ENCODE peak calls at places on chromosomes 11 and 22, in eight cellular contexts. One of them, this sample, is unnamed. For H3K27me3, the result is how much of the 10 kb centered on the place peaks cover.

GRCh38 chr11:34346551-34346950 is 11.3 kb downstream of the ABTB2 start:
- DNase-seq in kidney epithelial cell: no peak
- DNase-seq in AG04450: no peak
- DNase-seq in heart right ventricle: no peak
- DNase-seq in hepatocyte: no peak
- DNase-seq in HL-60: no peak
- DNase-seq in tibial artery: peak
- DNase-seq in stomach: no peak
- DNase-seq in this sample: no peak

GRCh38 chr22:29300807-29301601 is 5.4 kb upstream of the GAS2L1 start:
- DNase-seq in AG04450: no peak
- DNase-seq in HL-60: no peak
- DNase-seq in hepatocyte: no peak
- DNase-seq in kidney epithelial cell: no peak
- DNase-seq in heart right ventricle: no peak
- DNase-seq in tibial artery: no peak
- DNase-seq in stomach: no peak
- DNase-seq in this sample: no peak

GRCh38 chr22:49239264-49240015 is 588.2 kb downstream of the BRD1 start:
- DNase-seq in kidney epithelial cell: no peak
- DNase-seq in tibial artery: no peak
- DNase-seq in heart right ventricle: no peak
- DNase-seq in HL-60: no peak
- DNase-seq in stomach: no peak
- DNase-seq in AG04450: no peak
- DNase-seq in hepatocyte: no peak
- DNase-seq in this sample: no peak

GRCh38 chr22:28547132-28547842 is 132.4 kb downstream of the TTC28 start:
- DNase-seq in hepatocyte: no peak
- DNase-seq in stomach: no peak
- DNase-seq in heart right ventricle: no peak
- DNase-seq in tibial artery: no peak
- DNase-seq in AG04450: no peak
- DNase-seq in HL-60: no peak
- DNase-seq in kidney epithelial cell: no peak
- DNase-seq in this sample: peak

GRCh38 chr11:85710912-85711311 is 24.9 kb upstream of the CCDC89 start:
- DNase-seq in stomach: no peak
- DNase-seq in AG04450: no peak
- DNase-seq in hepatocyte: peak
- DNase-seq in kidney epithelial cell: no peak
- DNase-seq in tibial artery: no peak
- DNase-seq in HL-60: no peak
- DNase-seq in heart right ventricle: no peak
- DNase-seq in this sample: no peak

GRCh38 chr11:2091786-2092463 is 47.3 kb downstream of the IGF2 start:
- DNase-seq in tibial artery: peak
- DNase-seq in hepatocyte: no peak
- DNase-seq in AG04450: no peak
- DNase-seq in HL-60: no peak
- DNase-seq in stomach: peak
- DNase-seq in heart right ventricle: no peak
- DNase-seq in kidney epithelial cell: no peak
- DNase-seq in this sample: no peak

GRCh38 chr22:50192056-50192824 is 6.5 kb downstream of the TRABD start:
- DNase-seq in tibial artery: no peak
- DNase-seq in kidney epithelial cell: no peak
- DNase-seq in HL-60: peak
- DNase-seq in stomach: peak
- DNase-seq in heart right ventricle: no peak
- DNase-seq in AG04450: no peak
- DNase-seq in hepatocyte: no peak
- DNase-seq in this sample: no peak

GRCh38 chr11:9269492-9270030 is 4.4 kb upstream of the DENND5A start:
- DNase-seq in stomach: no peak
- DNase-seq in kidney epithelial cell: no peak
- DNase-seq in AG04450: no peak
- DNase-seq in heart right ventricle: no peak
- DNase-seq in HL-60: no peak
- DNase-seq in hepatocyte: no peak
- DNase-seq in tibial artery: no peak
- DNase-seq in this sample: no peak

GRCh38 chr11:128776088-128776433 is 82.2 kb downstream of the FLI1 start:
- DNase-seq in tibial artery: no peak
- DNase-seq in AG04450: no peak
- DNase-seq in stomach: no peak
- DNase-seq in hepatocyte: no peak
- DNase-seq in HL-60: no peak
- DNase-seq in kidney epithelial cell: no peak
- DNase-seq in heart right ventricle: no peak
- DNase-seq in this sample: no peak

GRCh38 chr22:49026476-49027121 is 801.1 kb downstream of the BRD1 start:
- DNase-seq in stomach: no peak
- DNase-seq in hepatocyte: no peak
- DNase-seq in AG04450: no peak
- DNase-seq in heart right ventricle: no peak
- DNase-seq in tibial artery: no peak
- DNase-seq in kidney epithelial cell: no peak
- DNase-seq in HL-60: no peak
- DNase-seq in this sample: no peak

GRCh38 chr22:28245579-28246224 is 326.6 kb upstream of the PITPNB start:
- DNase-seq in tibial artery: no peak
- DNase-seq in heart right ventricle: no peak
- DNase-seq in hepatocyte: peak
- DNase-seq in stomach: no peak
- DNase-seq in AG04450: no peak
- DNase-seq in kidney epithelial cell: no peak
- DNase-seq in HL-60: no peak
- DNase-seq in this sample: no peak

DNA sequence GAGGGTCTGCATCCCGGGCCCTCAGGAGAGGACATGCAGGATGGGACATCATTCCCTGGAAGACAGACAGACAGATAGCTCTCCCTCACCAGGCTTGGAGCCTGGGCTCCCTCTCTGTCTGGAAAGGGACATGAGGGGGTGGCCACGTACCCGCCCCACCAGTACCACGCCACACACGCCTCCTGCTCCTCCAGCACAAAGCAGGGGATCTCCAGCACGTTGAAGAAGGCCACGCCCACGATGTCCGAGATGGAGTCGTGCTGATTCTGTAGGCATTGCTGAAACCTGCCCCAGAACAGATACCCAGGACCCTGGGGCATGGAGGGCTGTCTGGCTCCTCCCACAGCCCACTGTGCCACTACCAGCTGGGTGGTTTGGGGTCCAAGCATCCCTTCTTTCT is 2.2 kb downstream of the PLA2G3 start:
- DNase-seq in kidney epithelial cell: no peak
- DNase-seq in stomach: no peak
- DNase-seq in HL-60: no peak
- DNase-seq in hepatocyte: no peak
- DNase-seq in heart right ventricle: no peak
- DNase-seq in AG04450: no peak
- DNase-seq in tibial artery: no peak
- DNase-seq in this sample: no peak
- H3K4me3 ChIP-seq in kidney epithelial cell: no peak
- H3K4me3 ChIP-seq in stomach: no peak
- H3K4me3 ChIP-seq in HL-60: no peak
- H3K4me3 ChIP-seq in hepatocyte: no peak
- H3K4me3 ChIP-seq in heart right ventricle: no peak
- H3K4me3 ChIP-seq in AG04450: no peak
- H3K4me3 ChIP-seq in tibial artery: no peak
- H3K4me3 ChIP-seq in this sample: no peak

DNA sequence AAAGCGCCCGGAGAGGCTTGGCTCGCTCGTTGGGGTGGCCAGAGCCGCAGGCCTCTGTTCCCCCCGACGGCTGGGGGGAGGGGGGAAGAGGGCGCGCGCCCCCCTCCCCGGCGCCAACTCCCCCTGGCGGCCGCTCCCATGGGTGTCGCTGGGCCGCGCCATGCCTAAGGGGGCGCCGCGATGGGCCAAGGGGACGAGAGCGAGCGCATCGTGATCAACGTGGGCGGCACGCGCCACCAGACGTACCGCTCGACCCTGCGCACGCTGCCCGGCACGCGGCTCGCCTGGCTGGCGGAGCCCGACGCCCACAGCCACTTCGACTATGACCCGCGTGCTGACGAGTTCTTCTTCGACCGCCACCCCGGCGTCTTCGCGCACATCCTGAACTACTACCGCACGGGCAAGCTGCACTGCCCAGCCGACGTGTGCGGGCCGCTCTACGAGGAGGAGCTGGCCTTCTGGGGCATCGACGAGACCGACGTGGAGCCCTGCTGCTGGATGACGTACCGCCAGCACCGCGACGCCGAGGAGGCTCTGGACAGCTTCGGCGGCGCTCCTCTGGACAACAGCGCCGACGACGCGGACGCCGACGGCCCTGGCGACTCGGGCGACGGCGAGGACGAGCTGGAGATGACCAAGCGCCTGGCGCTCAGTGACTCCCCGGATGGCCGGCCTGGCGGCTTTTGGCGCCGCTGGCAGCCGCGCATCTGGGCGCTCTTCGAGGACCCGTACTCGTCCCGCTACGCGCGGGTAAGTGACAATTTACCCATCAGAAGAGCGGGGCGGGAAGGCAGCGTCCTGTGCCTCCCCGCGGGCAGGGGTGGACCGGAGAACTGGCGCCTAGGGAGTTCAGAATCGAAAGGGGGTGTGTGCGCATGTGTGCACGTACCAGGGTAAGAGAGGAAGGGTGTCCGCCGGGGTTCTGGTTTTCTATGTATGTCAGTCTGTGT is 1.5 kb downstream of the KCNC1 start:
- DNase-seq in tibial artery: no peak
- DNase-seq in hepatocyte: no peak
- DNase-seq in heart right ventricle: no peak
- DNase-seq in kidney epithelial cell: no peak
- DNase-seq in stomach: no peak
- DNase-seq in AG04450: no peak
- DNase-seq in HL-60: no peak
- DNase-seq in this sample: no peak
- H3K27me3 ChIP-seq in tibial artery: under half
- H3K27me3 ChIP-seq in hepatocyte: half or more
- H3K27me3 ChIP-seq in heart right ventricle: half or more
- H3K27me3 ChIP-seq in kidney epithelial cell: half or more
- H3K27me3 ChIP-seq in stomach: half or more
- H3K27me3 ChIP-seq in AG04450: half or more
- H3K27me3 ChIP-seq in HL-60: under half
- H3K27me3 ChIP-seq in this sample: under half

GRCh38 chr11:65390099-65390941 is 3.9 kb downstream of the FRMD8 start:
- DNase-seq in HL-60: no peak
- DNase-seq in kidney epithelial cell: no peak
- DNase-seq in hepatocyte: no peak
- DNase-seq in tibial artery: no peak
- DNase-seq in stomach: no peak
- DNase-seq in AG04450: no peak
- DNase-seq in heart right ventricle: no peak
- DNase-seq in this sample: no peak

GRCh38 chr11:65391007-65391406 is 4.6 kb downstream of the FRMD8 start:
- DNase-seq in tibial artery: no peak
- DNase-seq in AG04450: no peak
- DNase-seq in HL-60: no peak
- DNase-seq in stomach: no peak
- DNase-seq in hepatocyte: no peak
- DNase-seq in kidney epithelial cell: no peak
- DNase-seq in heart right ventricle: peak
- DNase-seq in this sample: no peak

GRCh38 chr11:65392186-65392829 is 5.9 kb downstream of the FRMD8 start:
- DNase-seq in kidney epithelial cell: no peak
- DNase-seq in tibial artery: no peak
- DNase-seq in heart right ventricle: no peak
- DNase-seq in hepatocyte: no peak
- DNase-seq in AG04450: no peak
- DNase-seq in stomach: no peak
- DNase-seq in HL-60: no peak
- DNase-seq in this sample: no peak

GRCh38 chr11:65388731-65389130 is 2.3 kb downstream of the FRMD8 start:
- DNase-seq in hepatocyte: no peak
- DNase-seq in tibial artery: no peak
- DNase-seq in HL-60: no peak
- DNase-seq in kidney epithelial cell: no peak
- DNase-seq in heart right ventricle: no peak
- DNase-seq in stomach: no peak
- DNase-seq in AG04450: no peak
- DNase-seq in this sample: no peak

GRCh38 chr11:65389294-65389980 is 3.0 kb downstream of the FRMD8 start:
- DNase-seq in HL-60: no peak
- DNase-seq in kidney epithelial cell: no peak
- DNase-seq in AG04450: no peak
- DNase-seq in tibial artery: no peak
- DNase-seq in heart right ventricle: no peak
- DNase-seq in hepatocyte: no peak
- DNase-seq in stomach: no peak
- DNase-seq in this sample: no peak
- H3K4me3 ChIP-seq in HL-60: no peak
- H3K4me3 ChIP-seq in kidney epithelial cell: no peak
- H3K4me3 ChIP-seq in AG04450: no peak
- H3K4me3 ChIP-seq in tibial artery: no peak
- H3K4me3 ChIP-seq in heart right ventricle: no peak
- H3K4me3 ChIP-seq in hepatocyte: no peak
- H3K4me3 ChIP-seq in stomach: no peak
- H3K4me3 ChIP-seq in this sample: no peak

DNA sequence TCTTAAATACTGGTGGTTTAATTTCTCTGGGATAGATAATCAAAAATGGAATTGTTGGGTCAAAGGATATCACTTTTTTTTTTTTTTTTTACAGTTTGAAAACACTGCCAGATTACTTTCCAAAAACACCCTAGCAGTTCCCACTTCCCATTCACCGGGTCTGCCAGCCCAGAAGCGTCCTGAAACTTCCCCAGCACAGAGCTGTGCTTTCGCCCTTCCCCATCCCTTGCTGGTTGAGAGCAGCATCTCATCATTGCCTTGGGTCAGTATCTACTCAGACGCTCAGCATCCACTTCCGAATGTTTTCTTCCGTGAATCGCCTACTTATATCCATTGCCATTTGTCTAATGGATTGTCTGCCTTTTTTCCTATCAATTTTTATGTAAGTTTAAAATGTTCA is 5.5 kb downstream of the CERK start:
- DNase-seq in hepatocyte: no peak
- DNase-seq in stomach: no peak
- DNase-seq in HL-60: no peak
- DNase-seq in AG04450: no peak
- DNase-seq in kidney epithelial cell: no peak
- DNase-seq in heart right ventricle: no peak
- DNase-seq in tibial artery: no peak
- DNase-seq in this sample: no peak
- H3K27me3 ChIP-seq in hepatocyte: under half
- H3K27me3 ChIP-seq in stomach: under half
- H3K27me3 ChIP-seq in HL-60: under half
- H3K27me3 ChIP-seq in AG04450: under half
- H3K27me3 ChIP-seq in kidney epithelial cell: under half
- H3K27me3 ChIP-seq in heart right ventricle: under half
- H3K27me3 ChIP-seq in tibial artery: under half
- H3K27me3 ChIP-seq in this sample: under half

This sample was measured in BJ.